ENCODE peak calls at places on chromosomes 16 and 17, in seven cellular contexts. A is K562, L is HCT116, H is SK-N-SH, O is HepG2, B is H1, Z is GM12878. V is an unnamed sample. For H3K4me1, the result is how much of the 10 kb centered on the place peaks cover.

GRCh38 chr17:48612456-48612853 is 1.6 kb upstream of the HOXB7 start:
- DNase-seq in A (no peak), Z (no peak), B (no peak), O (no peak), H (no peak), L (no peak), V (no peak)

GRCh38 chr17:67717192-67717623 is 528 bp upstream of the NOL11 start:
- DNase-seq in L (peak), Z (no peak), H (no peak), O (peak), A (no peak), B (no peak), V (no peak)

GRCh38 chr17:33233855-33234228 is 59.3 kb downstream of the ASIC2 start:
- DNase-seq in H (peak), O (no peak), B (no peak), A (no peak), L (no peak), Z (no peak), V (no peak)

GRCh38 chr16:71524566-71525553 is 1.4 kb upstream of the CHST4 start:
- DNase-seq in Z (no peak), H (no peak), A (no peak), O (no peak), B (no peak), L (no peak), V (peak)

GRCh38 chr16:86519649-86520316 is 9.5 kb downstream of the FOXF1 start:
- DNase-seq in Z (no peak), B (peak), L (peak), H (peak), A (peak), O (peak), V (no peak)

GRCh38 chr17:4607773-4608187 is 23.5 kb downstream of the SMTNL2 start:
- DNase-seq in B (no peak), O (no peak), Z (no peak), L (no peak), A (peak), H (no peak), V (no peak)

GRCh38 chr17:74210191-74211140 is 2.9 kb upstream of the TTYH2 start:
- DNase-seq in A (peak), Z (no peak), H (peak), B (peak), L (peak), O (peak), V (no peak)

GRCh38 chr16:89657442-89658220 is at the start of the genes CHMP1A and SPATA33:
- DNase-seq in O (peak), H (peak), Z (peak), A (peak), B (peak), L (peak), V (peak)

GRCh38 chr17:48555616-48556533 is 11.0 kb upstream of the HOXB2 start:
- DNase-seq in B (no peak), L (no peak), Z (no peak), H (no peak), O (no peak), A (peak), V (no peak)

GRCh38 chr17:54221499-54221898 is 398.8 kb downstream of the KIF2B start:
- DNase-seq in B (no peak), A (no peak), O (no peak), H (no peak), Z (no peak), L (no peak), V (no peak)

GRCh38 chr17:78597923-78598545 is 20.8 kb upstream of the DNAH17 start:
- DNase-seq in H (no peak), O (no peak), B (no peak), L (no peak), A (no peak), Z (no peak), V (no peak)

DNA sequence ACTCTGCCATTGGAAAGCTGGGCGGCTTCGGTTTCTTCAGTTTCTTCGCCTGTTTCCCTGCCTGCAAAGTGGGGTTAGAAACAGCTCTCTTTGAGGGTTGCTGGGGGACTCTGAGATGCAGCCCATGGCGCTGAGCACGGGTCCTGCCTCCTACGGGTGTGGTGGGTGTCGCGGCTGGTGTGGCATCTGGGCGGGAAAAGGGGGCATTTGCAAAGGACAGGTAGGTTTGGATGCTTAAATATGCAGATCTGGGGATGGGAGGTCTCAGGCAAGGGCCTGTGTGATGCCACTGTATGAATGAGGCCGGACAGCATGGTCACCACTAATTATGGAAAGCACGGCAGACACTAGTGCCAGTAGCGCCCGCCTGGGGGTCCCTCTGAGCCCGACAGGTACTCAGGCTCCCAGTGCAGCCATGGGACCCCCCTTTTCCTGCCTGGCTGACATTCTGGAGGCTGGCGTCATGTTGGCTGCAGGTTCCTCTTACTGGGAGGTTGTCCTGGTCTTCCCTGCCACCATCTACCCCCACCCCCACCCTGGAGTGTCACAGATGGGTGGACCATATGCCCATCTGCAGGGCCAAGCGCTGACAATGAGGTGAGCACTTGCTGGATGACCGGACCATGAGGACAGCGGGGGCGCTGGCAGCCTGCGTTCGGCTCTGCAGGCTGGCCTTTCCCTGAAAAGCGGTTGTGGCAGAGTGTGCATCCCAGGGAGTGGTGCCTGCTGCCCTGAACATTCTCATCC is 237.7 kb downstream of the SEC14L1 start:
- DNase-seq in A (no peak), O (no peak), H (peak), L (no peak), B (no peak), Z (no peak), V (no peak)
- TF ChIP-seq YY1 in A (no peak), O (no peak), H (no peak), L (no peak), B (no peak), Z (no peak), V (no peak)

DNA sequence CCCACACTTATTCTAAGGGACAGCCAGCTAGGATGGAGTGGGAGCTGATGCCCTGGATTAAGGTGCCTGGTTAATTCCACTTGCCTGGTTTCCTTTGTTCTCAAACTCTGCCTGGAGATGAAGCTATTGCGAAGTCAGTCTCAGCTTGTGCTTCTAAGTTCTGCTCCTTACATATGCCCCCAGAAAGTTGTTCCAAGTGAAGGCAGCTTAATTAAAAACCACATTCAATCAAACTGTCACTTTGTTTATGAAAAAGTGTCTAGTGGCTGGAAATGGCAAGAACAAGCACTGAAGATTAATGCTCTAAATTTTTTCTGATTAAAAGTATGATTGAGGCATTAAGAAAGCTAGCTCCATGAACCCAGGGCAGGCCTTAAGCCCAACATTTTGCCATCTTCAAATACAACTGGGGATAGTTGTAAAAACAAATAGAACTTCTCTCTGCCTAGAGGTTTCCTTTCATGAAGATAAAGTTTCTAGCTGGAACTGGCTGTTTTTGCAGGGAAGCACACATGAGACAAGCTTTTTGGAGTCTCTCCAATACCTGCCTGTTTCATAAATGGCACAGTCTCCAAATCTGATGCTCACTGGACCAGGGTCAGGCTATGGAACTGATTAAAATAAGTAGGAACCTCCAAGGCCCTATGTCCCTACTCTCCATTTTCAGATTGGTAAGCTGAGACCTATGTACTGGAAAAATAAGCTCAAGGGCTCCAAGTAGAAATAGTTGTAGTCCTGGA is 100.9 kb downstream of the GRIN2A start:
- DNase-seq in H (no peak), L (no peak), O (no peak), Z (no peak), B (no peak), A (no peak), V (no peak)
- H3K4me1 ChIP-seq in H (under half), L (under half), O (under half), Z (under half), B (under half), A (under half), V (under half)

GRCh38 chr17:49993423-49994037 is 1.5 kb downstream of the DLX3 start:
- DNase-seq in B (peak), O (no peak), H (peak), L (no peak), Z (no peak), A (no peak), V (no peak)
- TF ChIP-seq YY1 in B (no peak), O (no peak), H (no peak), L (no peak), Z (no peak), A (no peak), V (no peak)

DNA sequence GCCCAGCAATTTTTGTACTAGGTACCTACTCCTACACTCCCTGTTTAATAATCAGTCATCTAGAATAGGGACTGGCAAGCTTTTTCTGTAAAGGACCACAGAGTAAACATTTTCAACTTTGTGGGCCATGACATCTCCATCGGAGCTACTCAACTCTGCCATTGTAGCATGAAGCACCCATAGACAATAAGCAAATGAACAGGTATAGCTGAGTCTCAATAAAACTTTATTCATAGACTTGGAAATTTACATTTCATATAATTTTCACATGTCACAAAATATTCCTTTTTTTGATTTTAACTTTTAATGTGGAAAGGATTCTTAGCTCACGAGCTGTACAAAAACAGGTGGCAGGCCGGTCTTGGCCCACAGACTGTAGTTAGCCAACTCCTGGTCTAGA is 345.8 kb downstream of the SOX9 start:
- DNase-seq in A (no peak), B (no peak), Z (no peak), O (no peak), H (no peak), L (no peak), V (no peak)
- H3K4me1 ChIP-seq in A (under half), B (under half), Z (under half), O (half or more), H (under half), L (half or more), V (under half)

GRCh38 chr17:79938696-79939435 is 96.8 kb downstream of the TBC1D16 start:
- DNase-seq in Z (no peak), H (no peak), B (no peak), O (peak), L (no peak), A (no peak), V (no peak)

GRCh38 chr17:79936661-79937434 is 97.6 kb upstream of the CBX4 start:
- DNase-seq in H (no peak), A (no peak), L (no peak), O (no peak), B (no peak), Z (no peak), V (no peak)

GRCh38 chr17:79937435-79937870 is 98.2 kb upstream of the CBX4 start:
- DNase-seq in L (no peak), B (no peak), O (no peak), Z (no peak), H (no peak), A (no peak), V (no peak)

GRCh38 chr17:79939755-79940154 is 95.9 kb downstream of the TBC1D16 start:
- DNase-seq in A (no peak), Z (no peak), B (no peak), O (no peak), H (no peak), L (no peak), V (no peak)

DNA sequence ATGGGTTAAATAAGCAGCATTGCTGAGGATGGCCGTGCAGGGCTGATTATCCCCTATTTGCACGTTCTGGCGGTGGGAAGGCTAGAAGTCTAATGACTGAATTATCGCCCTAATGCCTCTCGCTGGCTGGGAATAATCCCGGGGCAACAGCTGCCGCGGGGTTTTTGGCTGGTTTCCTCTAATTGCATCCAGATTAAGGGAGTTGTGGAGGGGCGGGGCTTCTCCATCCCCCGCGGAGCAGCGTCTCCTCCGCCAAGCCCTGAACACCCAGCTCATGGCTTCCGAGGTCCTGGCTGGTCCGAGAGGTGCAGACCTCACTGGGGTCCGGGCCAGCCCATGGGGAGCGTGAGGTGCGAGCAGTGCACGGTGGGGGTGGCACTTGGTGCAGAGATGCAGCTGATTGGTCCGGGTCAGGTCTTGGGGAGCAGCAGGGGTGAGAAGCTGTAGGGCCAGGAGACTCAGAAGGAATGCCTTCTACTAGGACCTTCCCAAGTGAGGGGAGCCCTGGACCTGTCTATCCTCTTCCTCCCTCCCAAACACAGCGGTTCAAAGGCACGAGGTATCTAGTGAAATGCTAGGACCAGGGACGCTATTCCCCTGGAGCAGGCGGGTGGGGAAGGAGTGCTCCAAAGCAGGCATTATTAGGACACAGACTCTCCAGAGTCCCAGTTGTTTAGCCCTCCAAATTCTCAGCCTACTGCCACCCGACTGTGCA is 97.5 kb downstream of the TBC1D16 start:
- DNase-seq in H (peak), L (no peak), O (no peak), A (no peak), B (no peak), Z (no peak), V (no peak)
- TF ChIP-seq YY1 in H (no peak), L (no peak), O (no peak), A (no peak), B (no peak), Z (no peak), V (no peak)

V was measured in NT2/D1.